ENCODE peak calls at places on chromosome 13, in seven cellular contexts. One of them, this sample, is unnamed.

GRCh38 chr13:78147905-78148304 is 229.3 kb upstream of the EDNRB start:
- DNase-seq in kidney epithelial cell: peak
- DNase-seq in GM12865: no peak
- DNase-seq in A172: peak
- DNase-seq in NCI-H1436: no peak
- DNase-seq in GM10248: no peak
- DNase-seq in HEK293T: no peak
- DNase-seq in this sample: peak

GRCh38 chr13:73715910-73716257 is 418.3 kb downstream of the KLF12 start:
- DNase-seq in kidney epithelial cell: no peak
- DNase-seq in GM12865: no peak
- DNase-seq in A172: no peak
- DNase-seq in NCI-H1436: no peak
- DNase-seq in GM10248: peak
- DNase-seq in HEK293T: no peak
- DNase-seq in this sample: peak

GRCh38 chr13:60170414-60170813 is 6.7 kb upstream of the DIAPH3 start:
- DNase-seq in kidney epithelial cell: no peak
- DNase-seq in GM12865: no peak
- DNase-seq in A172: no peak
- DNase-seq in NCI-H1436: no peak
- DNase-seq in GM10248: no peak
- DNase-seq in HEK293T: no peak
- DNase-seq in this sample: no peak

GRCh38 chr13:97359181-97360057 is 74.5 kb upstream of the RAP2A start:
- DNase-seq in kidney epithelial cell: peak
- DNase-seq in GM12865: peak
- DNase-seq in A172: peak
- DNase-seq in NCI-H1436: peak
- DNase-seq in GM10248: peak
- DNase-seq in HEK293T: peak
- DNase-seq in this sample: peak

GRCh38 chr13:74574964-74575728 is 440.9 kb upstream of the KLF12 start:
- DNase-seq in kidney epithelial cell: no peak
- DNase-seq in GM12865: no peak
- DNase-seq in A172: no peak
- DNase-seq in NCI-H1436: no peak
- DNase-seq in GM10248: no peak
- DNase-seq in HEK293T: peak
- DNase-seq in this sample: no peak

GRCh38 chr13:101654916-101655315 is 202.4 kb downstream of the ITGBL1 start:
- DNase-seq in kidney epithelial cell: no peak
- DNase-seq in GM12865: no peak
- DNase-seq in A172: peak
- DNase-seq in NCI-H1436: no peak
- DNase-seq in GM10248: no peak
- DNase-seq in HEK293T: no peak
- DNase-seq in this sample: no peak

GRCh38 chr13:62799038-62799535 is 1383.4 kb upstream of the PCDH20 start:
- DNase-seq in kidney epithelial cell: no peak
- DNase-seq in GM12865: no peak
- DNase-seq in A172: no peak
- DNase-seq in NCI-H1436: no peak
- DNase-seq in GM10248: no peak
- DNase-seq in HEK293T: no peak
- DNase-seq in this sample: no peak

GRCh38 chr13:32309812-32310706 is 5.1 kb downstream of the ZAR1L start:
- DNase-seq in kidney epithelial cell: no peak
- DNase-seq in GM12865: peak
- DNase-seq in A172: peak
- DNase-seq in NCI-H1436: no peak
- DNase-seq in GM10248: peak
- DNase-seq in HEK293T: peak
- DNase-seq in this sample: peak

GRCh38 chr13:109790951-109791605 is 4.7 kb upstream of the IRS2 start:
- DNase-seq in kidney epithelial cell: no peak
- DNase-seq in GM12865: no peak
- DNase-seq in A172: peak
- DNase-seq in NCI-H1436: peak
- DNase-seq in GM10248: no peak
- DNase-seq in HEK293T: peak
- DNase-seq in this sample: peak

GRCh38 chr13:44870456-44870929 is 118.8 kb downstream of the NUFIP1 start:
- DNase-seq in kidney epithelial cell: no peak
- DNase-seq in GM12865: no peak
- DNase-seq in A172: no peak
- DNase-seq in NCI-H1436: no peak
- DNase-seq in GM10248: no peak
- DNase-seq in HEK293T: no peak
- DNase-seq in this sample: no peak

GRCh38 chr13:50713849-50714248 is 129.6 kb downstream of the DLEU7 start:
- DNase-seq in kidney epithelial cell: peak
- DNase-seq in GM12865: peak
- DNase-seq in A172: peak
- DNase-seq in NCI-H1436: no peak
- DNase-seq in GM10248: peak
- DNase-seq in HEK293T: no peak
- DNase-seq in this sample: peak

GRCh38 chr13:27790523-27790922 is 1.8 kb upstream of the GSX1 start:
- DNase-seq in kidney epithelial cell: no peak
- DNase-seq in GM12865: no peak
- DNase-seq in A172: no peak
- DNase-seq in NCI-H1436: no peak
- DNase-seq in GM10248: no peak
- DNase-seq in HEK293T: no peak
- DNase-seq in this sample: no peak

GRCh38 chr13:34722931-34723330 is 219.1 kb upstream of the NBEA start:
- DNase-seq in kidney epithelial cell: no peak
- DNase-seq in GM12865: no peak
- DNase-seq in A172: no peak
- DNase-seq in NCI-H1436: no peak
- DNase-seq in GM10248: no peak
- DNase-seq in HEK293T: no peak
- DNase-seq in this sample: no peak

GRCh38 chr13:93496985-93497673 is 270.5 kb downstream of the GPC6 start:
- DNase-seq in kidney epithelial cell: no peak
- DNase-seq in GM12865: no peak
- DNase-seq in A172: no peak
- DNase-seq in NCI-H1436: no peak
- DNase-seq in GM10248: no peak
- DNase-seq in HEK293T: peak
- DNase-seq in this sample: no peak

GRCh38 chr13:97439196-97439595 is 5.2 kb downstream of the RAP2A start:
- DNase-seq in kidney epithelial cell: no peak
- DNase-seq in GM12865: no peak
- DNase-seq in A172: no peak
- DNase-seq in NCI-H1436: no peak
- DNase-seq in GM10248: no peak
- DNase-seq in HEK293T: no peak
- DNase-seq in this sample: no peak

GRCh38 chr13:33087790-33088189 is 71.6 kb downstream of the KL start:
- DNase-seq in kidney epithelial cell: no peak
- DNase-seq in GM12865: no peak
- DNase-seq in A172: no peak
- DNase-seq in NCI-H1436: no peak
- DNase-seq in GM10248: no peak
- DNase-seq in HEK293T: no peak
- DNase-seq in this sample: peak

GRCh38 chr13:101157261-101157660 is 259.0 kb downstream of the NALCN start:
- DNase-seq in kidney epithelial cell: peak
- DNase-seq in GM12865: no peak
- DNase-seq in A172: no peak
- DNase-seq in NCI-H1436: no peak
- DNase-seq in GM10248: no peak
- DNase-seq in HEK293T: no peak
- DNase-seq in this sample: no peak

GRCh38 chr13:74770361-74770760 is 636.2 kb upstream of the KLF12 start:
- DNase-seq in kidney epithelial cell: no peak
- DNase-seq in GM12865: no peak
- DNase-seq in A172: peak
- DNase-seq in NCI-H1436: no peak
- DNase-seq in GM10248: no peak
- DNase-seq in HEK293T: no peak
- DNase-seq in this sample: peak